ENCODE peak calls at places on chromosomes 13 and 19, in ten cellular contexts. B, L, O, Z, K, S, A, W, Q and V are unnamed samples.

GRCh38 chr13:71054358-71054757 is 812.6 kb downstream of the DACH1 start:
- DNase-seq in L (no peak), A (no peak), K (no peak), S (no peak), Z (no peak), O (no peak), Q (no peak), W (no peak), B (no peak), V (no peak)

GRCh38 chr19:10419646-10420443 is 493 bp upstream of the PDE4A start:
- DNase-seq in K (no peak), Q (no peak), L (no peak), S (peak; percentile 90), Z (peak; percentile 58), B (peak; percentile 82), A (no peak), W (no peak), O (peak; percentile 72), V (no peak)

GRCh38 chr19:39308531-39309304 is 11.9 kb downstream of the LRFN1 start:
- DNase-seq in B (no peak), O (peak; percentile 37), Q (no peak), K (no peak), S (no peak), A (peak; percentile 0), Z (no peak), L (no peak), W (no peak), V (peak; percentile 39)

GRCh38 chr13:35389535-35389934 is 87.0 kb downstream of the MAB21L1 start:
- DNase-seq in B (no peak), O (no peak), Z (no peak), K (no peak), A (no peak), W (no peak), S (no peak), L (no peak), Q (no peak), V (no peak)

GRCh38 chr19:10270180-10270615 is 722 bp upstream of the ICAM1 start:
- DNase-seq in A (peak; percentile 72), L (peak; percentile 71), W (peak; percentile 43), B (no peak), K (peak; percentile 82), O (no peak), Z (peak; percentile 72), Q (peak; percentile 84), S (no peak), V (peak; percentile 44)

GRCh38 chr13:91017031-91017668 is 330.3 kb upstream of the MIR17HG start:
- DNase-seq in Q (no peak), B (peak; percentile 27), K (no peak), O (peak; percentile 50), W (peak; percentile 27), S (peak; percentile 41), A (no peak), L (no peak), Z (no peak), V (peak; percentile 29)

GRCh38 chr19:58409010-58409790 is 751 bp downstream of the ZNF584 start:
- DNase-seq in A (no peak), K (no peak), B (no peak), Q (peak; percentile 62), S (no peak), O (no peak), L (peak; percentile 62), Z (no peak), W (peak; percentile 25), V (no peak)

GRCh38 chr19:40735003-40735771 is 15.1 kb downstream of the ACTMAP start:
- DNase-seq in L (no peak), Z (no peak), S (no peak), B (no peak), Q (no peak), W (no peak), O (no peak), A (no peak), K (peak; percentile 45), V (peak; percentile 79)

GRCh38 chr19:30691767-30692516 is 319.8 kb downstream of the ZNF536 start:
- DNase-seq in O (no peak), L (no peak), Q (peak; percentile 46), S (no peak), A (no peak), K (no peak), W (no peak), B (no peak), Z (no peak), V (no peak)

GRCh38 chr19:53945998-53946397 is 16.7 kb upstream of the CACNG8 start:
- DNase-seq in W (no peak), Z (no peak), B (no peak), S (no peak), A (no peak), K (no peak), Q (no peak), O (no peak), L (no peak), V (no peak)

GRCh38 chr13:33114146-33114545 is 97.9 kb downstream of the KL start:
- DNase-seq in W (no peak), Q (no peak), B (no peak), K (no peak), A (no peak), S (no peak), L (no peak), O (no peak), Z (no peak), V (no peak)
- H3K36me3 ChIP-seq in W (peaks cover 69% of the 10 kb centered on the region), Q (no peaks in the 10 kb centered on the region), B (peaks cover 20% of the 10 kb centered on the region), K (no peaks in the 10 kb centered on the region), A (peaks cover 58% of the 10 kb centered on the region), S (no peaks in the 10 kb centered on the region), L (no peaks in the 10 kb centered on the region), O (peaks cover 42% of the 10 kb centered on the region), Z (no peaks in the 10 kb centered on the region), V (no peaks in the 10 kb centered on the region)

GRCh38 chr13:114066956-114067355 is 65.5 kb downstream of the RASA3 start:
- DNase-seq in Q (no peak), K (no peak), L (no peak), Z (no peak), S (no peak), W (no peak), O (no peak), A (no peak), B (no peak), V (no peak)

GRCh38 chr13:114064516-114065140 is 67.8 kb downstream of the RASA3 start:
- DNase-seq in W (no peak), L (peak; percentile 68), B (peak; percentile 35), Z (no peak), O (no peak), Q (peak; percentile 74), S (peak; percentile 79), K (peak; percentile 40), A (no peak), V (peak; percentile 48)

GRCh38 chr13:114065926-114066774 is 66.3 kb downstream of the RASA3 start:
- DNase-seq in Q (no peak), W (no peak), S (no peak), L (no peak), O (no peak), K (peak; percentile 54), Z (no peak), B (no peak), A (no peak), V (no peak)

GRCh38 chr13:114063545-114064515 is 68.6 kb downstream of the RASA3 start:
- DNase-seq in O (no peak), A (peak; percentile 58), L (peak; percentile 69), K (peak; percentile 66), Q (peak; percentile 85), S (no peak), Z (no peak), W (no peak), B (peak; percentile 69), V (peak; percentile 51)

GRCh38 chr13:114065141-114065925 is 67.1 kb downstream of the RASA3 start:
- DNase-seq in W (peak; percentile 74), K (peak; percentile 80), O (peak; percentile 48), S (no peak), Q (peak; percentile 93), Z (peak; percentile 55), B (peak; percentile 99), L (peak; percentile 90), A (peak; percentile 91), V (peak; percentile 59)
- H3K4me3 ChIP-seq in W (no peak overlapping the region), K (peak overlapping the region; percentile 9), O (no peak overlapping the region), S (peak overlapping the region; percentile 31), Q (no peak overlapping the region), Z (peak overlapping the region; percentile 57), B (peak overlapping the region; percentile 27), L (peak overlapping the region; percentile 38), A (peak overlapping the region; percentile 51), V (no peak overlapping the region)

DNA sequence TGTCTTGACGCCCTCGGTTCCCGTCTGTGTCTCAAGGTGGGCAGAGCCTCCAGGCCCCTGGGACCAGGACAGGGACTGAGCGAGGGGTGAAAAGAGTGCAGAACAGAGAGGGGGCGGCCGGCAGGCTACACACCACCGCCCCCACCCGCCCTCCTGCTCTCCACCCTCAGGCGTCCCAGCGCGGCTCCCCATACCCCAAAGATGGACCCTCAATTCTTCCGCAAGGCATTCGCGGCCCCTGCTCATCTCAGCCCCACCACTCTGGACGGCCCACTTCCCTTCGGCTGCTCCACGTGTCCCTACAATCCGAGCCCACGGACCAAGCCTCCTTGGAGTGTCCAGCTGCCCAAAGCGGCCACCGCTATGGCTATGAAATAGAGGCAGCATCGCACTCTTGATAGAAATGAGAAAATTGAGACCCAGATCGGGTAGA is 1.8 kb downstream of the KLF16 start:
- DNase-seq in O (no peak), Q (no peak), L (peak; percentile 57), S (no peak), K (no peak), W (no peak), A (no peak), Z (no peak), B (no peak), V (peak; percentile 22)
- H3K4me1 ChIP-seq in O (peaks cover 24% of the 10 kb centered on the region), Q (peaks cover 49% of the 10 kb centered on the region), L (peaks cover 23% of the 10 kb centered on the region), S (peaks cover 36% of the 10 kb centered on the region), K (peaks cover 49% of the 10 kb centered on the region), W (peaks cover 34% of the 10 kb centered on the region), A (peaks cover 63% of the 10 kb centered on the region), Z (peaks cover 56% of the 10 kb centered on the region), B (peaks cover 28% of the 10 kb centered on the region), V (peaks cover 10% of the 10 kb centered on the region)

GRCh38 chr19:15169541-15170285 is 31.1 kb downstream of the NOTCH3 start:
- DNase-seq in B (no peak), K (no peak), W (no peak), Q (no peak), A (no peak), L (no peak), O (no peak), Z (no peak), S (no peak), V (no peak)

GRCh38 chr19:15166700-15167099 is 34.1 kb downstream of the NOTCH3 start:
- DNase-seq in L (no peak), O (no peak), W (no peak), A (no peak), Z (no peak), K (no peak), B (no peak), S (no peak), Q (no peak), V (no peak)

GRCh38 chr19:15175609-15176008 is 25.2 kb downstream of the NOTCH3 start:
- DNase-seq in Q (no peak), W (no peak), L (no peak), O (no peak), S (no peak), B (no peak), K (no peak), A (no peak), Z (no peak), V (no peak)

GRCh38 chr19:15173746-15174404 is 26.9 kb downstream of the NOTCH3 start:
- DNase-seq in L (no peak), W (no peak), K (no peak), B (no peak), A (no peak), O (no peak), S (no peak), Q (no peak), Z (no peak), V (peak; percentile 19)

DNA sequence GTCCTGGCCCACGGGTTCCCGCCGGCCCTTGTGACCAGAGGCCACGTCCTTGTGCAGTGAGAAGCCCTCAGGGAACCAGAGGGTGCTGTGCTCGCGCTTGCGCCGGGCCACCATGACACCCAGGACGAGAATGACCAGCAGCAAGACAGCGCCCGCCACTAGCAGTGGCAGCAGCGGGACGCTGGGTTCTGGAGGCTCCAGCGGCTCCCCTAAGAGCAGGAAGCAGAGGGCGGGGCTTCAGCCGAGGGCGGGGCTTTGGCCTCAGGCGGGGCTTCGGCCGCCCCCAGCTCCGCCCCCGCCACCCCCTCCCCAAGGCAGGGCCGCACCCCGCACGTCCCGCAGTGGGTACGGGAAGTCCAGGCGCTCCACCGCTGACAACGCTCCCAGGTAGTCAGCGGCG is 30.4 kb downstream of the NOTCH3 start:
- DNase-seq in L (no peak), W (no peak), S (no peak), O (no peak), Q (no peak), B (no peak), Z (no peak), K (no peak), A (no peak), V (no peak)
- H3K36me3 ChIP-seq in L (no peaks in the 10 kb centered on the region), W (peaks cover 4% of the 10 kb centered on the region), S (peaks cover 95% of the 10 kb centered on the region), O (peaks cover 26% of the 10 kb centered on the region), Q (no peaks in the 10 kb centered on the region), B (peaks cover 4% of the 10 kb centered on the region), Z (no peaks in the 10 kb centered on the region), K (no peaks in the 10 kb centered on the region), A (peaks cover 92% of the 10 kb centered on the region), V (no peaks in the 10 kb centered on the region)